ENCODE peak calls at places on chromosomes 3 and 15, in ten cellular contexts. One of them, this sample, is unnamed.

GRCh38 chr15:23565395-23566069 is at the start of gene MKRN3:
- DNase-seq in AG09319: no peak
- DNase-seq in A549: peak
- DNase-seq in activated CD8-positive, alpha-beta T cell treated with anti-CD3 and anti-CD28 coated beads for 36 hours: peak
- DNase-seq in colonic mucosa: no peak
- DNase-seq in lower leg skin: no peak
- DNase-seq in AG10803: peak
- DNase-seq in GM13976: no peak
- DNase-seq in epithelial cell of esophagus: peak
- DNase-seq in A673: no peak
- DNase-seq in this sample: peak

GRCh38 chr3:70974752-70975151 is 608.8 kb downstream of the FOXP1 start:
- DNase-seq in AG09319: no peak
- DNase-seq in A549: no peak
- DNase-seq in activated CD8-positive, alpha-beta T cell treated with anti-CD3 and anti-CD28 coated beads for 36 hours: no peak
- DNase-seq in colonic mucosa: no peak
- DNase-seq in lower leg skin: no peak
- DNase-seq in AG10803: no peak
- DNase-seq in GM13976: no peak
- DNase-seq in epithelial cell of esophagus: no peak
- DNase-seq in A673: no peak
- DNase-seq in this sample: no peak

GRCh38 chr15:62413786-62414185 is 248.7 kb upstream of the C2CD4B start:
- DNase-seq in AG09319: peak
- DNase-seq in A549: no peak
- DNase-seq in activated CD8-positive, alpha-beta T cell treated with anti-CD3 and anti-CD28 coated beads for 36 hours: no peak
- DNase-seq in colonic mucosa: no peak
- DNase-seq in lower leg skin: no peak
- DNase-seq in AG10803: peak
- DNase-seq in GM13976: no peak
- DNase-seq in epithelial cell of esophagus: no peak
- DNase-seq in A673: no peak
- DNase-seq in this sample: no peak

GRCh38 chr3:70757658-70758057 is 445.2 kb upstream of the MDFIC2 start:
- DNase-seq in AG09319: no peak
- DNase-seq in A549: no peak
- DNase-seq in activated CD8-positive, alpha-beta T cell treated with anti-CD3 and anti-CD28 coated beads for 36 hours: no peak
- DNase-seq in colonic mucosa: no peak
- DNase-seq in lower leg skin: no peak
- DNase-seq in AG10803: no peak
- DNase-seq in GM13976: no peak
- DNase-seq in epithelial cell of esophagus: no peak
- DNase-seq in A673: no peak
- DNase-seq in this sample: no peak

GRCh38 chr3:186417791-186418190 is 55.8 kb upstream of the DGKG start:
- DNase-seq in AG09319: no peak
- DNase-seq in A549: peak
- DNase-seq in activated CD8-positive, alpha-beta T cell treated with anti-CD3 and anti-CD28 coated beads for 36 hours: no peak
- DNase-seq in colonic mucosa: no peak
- DNase-seq in lower leg skin: no peak
- DNase-seq in AG10803: peak
- DNase-seq in GM13976: no peak
- DNase-seq in epithelial cell of esophagus: peak
- DNase-seq in A673: peak
- DNase-seq in this sample: no peak

GRCh38 chr15:82942691-82943090 is 9.8 kb downstream of the HOMER2 start:
- DNase-seq in AG09319: no peak
- DNase-seq in A549: peak
- DNase-seq in activated CD8-positive, alpha-beta T cell treated with anti-CD3 and anti-CD28 coated beads for 36 hours: no peak
- DNase-seq in colonic mucosa: no peak
- DNase-seq in lower leg skin: peak
- DNase-seq in AG10803: peak
- DNase-seq in GM13976: no peak
- DNase-seq in epithelial cell of esophagus: peak
- DNase-seq in A673: no peak
- DNase-seq in this sample: no peak

GRCh38 chr15:95304116-95304873 is 1026.2 kb upstream of the NR2F2 start:
- DNase-seq in AG09319: no peak
- DNase-seq in A549: no peak
- DNase-seq in activated CD8-positive, alpha-beta T cell treated with anti-CD3 and anti-CD28 coated beads for 36 hours: no peak
- DNase-seq in colonic mucosa: no peak
- DNase-seq in lower leg skin: no peak
- DNase-seq in AG10803: peak
- DNase-seq in GM13976: no peak
- DNase-seq in epithelial cell of esophagus: no peak
- DNase-seq in A673: no peak
- DNase-seq in this sample: no peak

GRCh38 chr3:172210355-172210754 is 171.0 kb downstream of the FNDC3B start:
- DNase-seq in AG09319: no peak
- DNase-seq in A549: no peak
- DNase-seq in activated CD8-positive, alpha-beta T cell treated with anti-CD3 and anti-CD28 coated beads for 36 hours: no peak
- DNase-seq in colonic mucosa: no peak
- DNase-seq in lower leg skin: no peak
- DNase-seq in AG10803: no peak
- DNase-seq in GM13976: no peak
- DNase-seq in epithelial cell of esophagus: no peak
- DNase-seq in A673: no peak
- DNase-seq in this sample: no peak

GRCh38 chr3:170585937-170586310 is at the start of gene SLC7A14:
- DNase-seq in AG09319: no peak
- DNase-seq in A549: no peak
- DNase-seq in activated CD8-positive, alpha-beta T cell treated with anti-CD3 and anti-CD28 coated beads for 36 hours: no peak
- DNase-seq in colonic mucosa: no peak
- DNase-seq in lower leg skin: no peak
- DNase-seq in AG10803: no peak
- DNase-seq in GM13976: no peak
- DNase-seq in epithelial cell of esophagus: no peak
- DNase-seq in A673: no peak
- DNase-seq in this sample: no peak

GRCh38 chr3:170579646-170580045 is 6.2 kb downstream of the SLC7A14 start:
- DNase-seq in AG09319: no peak
- DNase-seq in A549: no peak
- DNase-seq in activated CD8-positive, alpha-beta T cell treated with anti-CD3 and anti-CD28 coated beads for 36 hours: no peak
- DNase-seq in colonic mucosa: no peak
- DNase-seq in lower leg skin: no peak
- DNase-seq in AG10803: no peak
- DNase-seq in GM13976: no peak
- DNase-seq in epithelial cell of esophagus: no peak
- DNase-seq in A673: no peak
- DNase-seq in this sample: no peak

GRCh38 chr3:170584585-170585007 is 1.3 kb downstream of the SLC7A14 start:
- DNase-seq in AG09319: peak
- DNase-seq in A549: peak
- DNase-seq in activated CD8-positive, alpha-beta T cell treated with anti-CD3 and anti-CD28 coated beads for 36 hours: peak
- DNase-seq in colonic mucosa: peak
- DNase-seq in lower leg skin: peak
- DNase-seq in AG10803: peak
- DNase-seq in GM13976: peak
- DNase-seq in epithelial cell of esophagus: peak
- DNase-seq in A673: peak
- DNase-seq in this sample: peak

GRCh38 chr3:170589113-170589512 is 3.2 kb upstream of the SLC7A14 start:
- DNase-seq in AG09319: no peak
- DNase-seq in A549: no peak
- DNase-seq in activated CD8-positive, alpha-beta T cell treated with anti-CD3 and anti-CD28 coated beads for 36 hours: no peak
- DNase-seq in colonic mucosa: no peak
- DNase-seq in lower leg skin: no peak
- DNase-seq in AG10803: no peak
- DNase-seq in GM13976: no peak
- DNase-seq in epithelial cell of esophagus: no peak
- DNase-seq in A673: no peak
- DNase-seq in this sample: no peak

DNA sequence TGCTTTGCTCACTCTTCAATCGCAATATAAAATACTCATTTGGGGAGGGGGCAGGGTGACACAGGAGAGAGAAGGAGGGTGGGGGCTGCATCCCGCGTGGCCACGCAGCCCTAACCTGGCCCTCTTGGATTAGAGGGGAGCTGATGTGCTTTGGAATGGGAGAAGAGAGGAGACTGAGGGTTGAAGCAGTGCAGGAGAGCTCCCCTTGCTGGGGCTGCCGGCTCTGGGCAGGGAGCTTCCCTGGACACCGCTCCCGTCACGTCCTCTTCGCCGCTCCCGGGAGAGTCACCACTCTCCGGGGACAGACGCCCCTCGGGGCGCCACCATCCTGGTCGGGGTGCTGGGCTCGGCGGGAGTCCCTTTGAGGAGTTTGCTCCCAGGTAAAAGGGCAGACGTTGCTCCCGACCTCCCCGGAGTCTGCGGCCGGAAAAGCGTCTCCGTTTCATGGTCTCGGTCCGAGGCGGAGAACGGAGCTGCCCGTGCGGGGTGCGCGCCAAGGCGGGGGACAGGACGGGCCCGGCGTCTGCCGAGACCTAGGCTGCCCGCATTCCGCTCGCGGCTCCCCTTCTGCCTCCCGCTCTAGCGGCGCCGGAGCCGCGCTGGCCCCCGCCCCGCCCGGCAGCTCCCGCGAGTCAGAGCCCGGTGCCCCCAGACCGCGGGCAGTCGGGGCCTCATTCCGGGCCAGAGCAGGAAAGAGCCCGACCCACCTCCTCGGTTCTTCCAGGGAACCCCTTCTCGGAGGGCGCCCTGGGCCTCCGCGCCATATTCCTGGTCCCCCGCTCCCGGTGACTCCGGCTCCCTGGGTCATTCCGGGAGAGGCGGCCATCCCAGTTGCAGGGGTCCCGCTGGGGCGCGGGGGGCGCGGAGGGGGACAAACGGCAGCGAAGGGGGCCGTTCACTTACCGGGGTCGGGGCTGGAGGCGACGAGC is 603 bp downstream of the SLC7A14 start:
- DNase-seq in AG09319: no peak
- DNase-seq in A549: no peak
- DNase-seq in activated CD8-positive, alpha-beta T cell treated with anti-CD3 and anti-CD28 coated beads for 36 hours: no peak
- DNase-seq in colonic mucosa: no peak
- DNase-seq in lower leg skin: no peak
- DNase-seq in AG10803: no peak
- DNase-seq in GM13976: peak
- DNase-seq in epithelial cell of esophagus: no peak
- DNase-seq in A673: no peak
- DNase-seq in this sample: peak
- TF ChIP-seq CTCF in AG09319: no peak
- TF ChIP-seq CTCF in A549: no peak
- TF ChIP-seq CTCF in activated CD8-positive, alpha-beta T cell treated with anti-CD3 and anti-CD28 coated beads for 36 hours: no peak
- TF ChIP-seq CTCF in colonic mucosa: no peak
- TF ChIP-seq CTCF in lower leg skin: no peak
- TF ChIP-seq CTCF in AG10803: no peak
- TF ChIP-seq CTCF in GM13976: no peak
- TF ChIP-seq CTCF in epithelial cell of esophagus: no peak
- TF ChIP-seq CTCF in A673: no peak
- TF ChIP-seq CTCF in this sample: no peak

GRCh38 chr15:51727141-51727897 is 10.1 kb downstream of the LYSMD2 start:
- DNase-seq in AG09319: no peak
- DNase-seq in A549: peak
- DNase-seq in activated CD8-positive, alpha-beta T cell treated with anti-CD3 and anti-CD28 coated beads for 36 hours: peak
- DNase-seq in colonic mucosa: no peak
- DNase-seq in lower leg skin: no peak
- DNase-seq in AG10803: peak
- DNase-seq in GM13976: no peak
- DNase-seq in epithelial cell of esophagus: peak
- DNase-seq in A673: no peak
- DNase-seq in this sample: no peak
- TF ChIP-seq CTCF in AG09319: peak
- TF ChIP-seq CTCF in A549: no peak
- TF ChIP-seq CTCF in activated CD8-positive, alpha-beta T cell treated with anti-CD3 and anti-CD28 coated beads for 36 hours: no peak
- TF ChIP-seq CTCF in colonic mucosa: no peak
- TF ChIP-seq CTCF in lower leg skin: no peak
- TF ChIP-seq CTCF in AG10803: peak
- TF ChIP-seq CTCF in GM13976: peak
- TF ChIP-seq CTCF in epithelial cell of esophagus: no peak
- TF ChIP-seq CTCF in A673: peak
- TF ChIP-seq CTCF in this sample: no peak

GRCh38 chr3:156601497-156601896 is 46.6 kb upstream of the SSR3 start:
- DNase-seq in AG09319: no peak
- DNase-seq in A549: no peak
- DNase-seq in activated CD8-positive, alpha-beta T cell treated with anti-CD3 and anti-CD28 coated beads for 36 hours: no peak
- DNase-seq in colonic mucosa: no peak
- DNase-seq in lower leg skin: no peak
- DNase-seq in AG10803: no peak
- DNase-seq in GM13976: no peak
- DNase-seq in epithelial cell of esophagus: peak
- DNase-seq in A673: no peak
- DNase-seq in this sample: no peak

GRCh38 chr3:156598413-156598812 is 43.5 kb upstream of the SSR3 start:
- DNase-seq in AG09319: no peak
- DNase-seq in A549: no peak
- DNase-seq in activated CD8-positive, alpha-beta T cell treated with anti-CD3 and anti-CD28 coated beads for 36 hours: no peak
- DNase-seq in colonic mucosa: no peak
- DNase-seq in lower leg skin: no peak
- DNase-seq in AG10803: no peak
- DNase-seq in GM13976: no peak
- DNase-seq in epithelial cell of esophagus: no peak
- DNase-seq in A673: no peak
- DNase-seq in this sample: no peak

GRCh38 chr3:156599475-156599874 is 44.6 kb upstream of the SSR3 start:
- DNase-seq in AG09319: no peak
- DNase-seq in A549: no peak
- DNase-seq in activated CD8-positive, alpha-beta T cell treated with anti-CD3 and anti-CD28 coated beads for 36 hours: no peak
- DNase-seq in colonic mucosa: no peak
- DNase-seq in lower leg skin: no peak
- DNase-seq in AG10803: no peak
- DNase-seq in GM13976: no peak
- DNase-seq in epithelial cell of esophagus: no peak
- DNase-seq in A673: no peak
- DNase-seq in this sample: no peak

GRCh38 chr3:156600834-156601233 is 45.9 kb upstream of the SSR3 start:
- DNase-seq in AG09319: no peak
- DNase-seq in A549: no peak
- DNase-seq in activated CD8-positive, alpha-beta T cell treated with anti-CD3 and anti-CD28 coated beads for 36 hours: no peak
- DNase-seq in colonic mucosa: no peak
- DNase-seq in lower leg skin: no peak
- DNase-seq in AG10803: no peak
- DNase-seq in GM13976: no peak
- DNase-seq in epithelial cell of esophagus: peak
- DNase-seq in A673: no peak
- DNase-seq in this sample: no peak

GRCh38 chr3:156599061-156599460 is 44.1 kb upstream of the SSR3 start:
- DNase-seq in AG09319: no peak
- DNase-seq in A549: no peak
- DNase-seq in activated CD8-positive, alpha-beta T cell treated with anti-CD3 and anti-CD28 coated beads for 36 hours: no peak
- DNase-seq in colonic mucosa: no peak
- DNase-seq in lower leg skin: no peak
- DNase-seq in AG10803: no peak
- DNase-seq in GM13976: no peak
- DNase-seq in epithelial cell of esophagus: no peak
- DNase-seq in A673: no peak
- DNase-seq in this sample: no peak
- TF ChIP-seq CTCF in AG09319: no peak
- TF ChIP-seq CTCF in A549: no peak
- TF ChIP-seq CTCF in activated CD8-positive, alpha-beta T cell treated with anti-CD3 and anti-CD28 coated beads for 36 hours: no peak
- TF ChIP-seq CTCF in colonic mucosa: no peak
- TF ChIP-seq CTCF in lower leg skin: no peak
- TF ChIP-seq CTCF in AG10803: no peak
- TF ChIP-seq CTCF in GM13976: no peak
- TF ChIP-seq CTCF in epithelial cell of esophagus: no peak
- TF ChIP-seq CTCF in A673: no peak
- TF ChIP-seq CTCF in this sample: no peak

DNA sequence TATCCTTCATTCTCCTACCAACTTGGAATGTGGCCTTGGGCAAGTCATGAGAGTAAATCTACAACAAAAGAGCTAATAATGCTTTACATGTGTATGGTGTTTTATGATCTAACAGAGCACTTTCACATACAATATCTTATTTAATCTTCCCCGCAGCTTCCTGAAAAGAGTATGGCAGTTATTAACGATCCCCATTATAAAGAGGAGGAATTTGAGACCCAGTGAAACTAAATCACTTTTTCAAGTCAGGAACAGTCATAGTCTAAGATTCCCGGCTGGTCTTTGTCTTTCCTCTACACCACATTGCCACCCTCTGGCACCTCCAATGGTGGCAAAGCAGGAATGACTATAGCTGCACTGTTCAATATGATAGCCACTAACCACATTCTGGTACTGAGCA is 69.7 kb upstream of the CMSS1 start:
- DNase-seq in AG09319: no peak
- DNase-seq in A549: peak
- DNase-seq in activated CD8-positive, alpha-beta T cell treated with anti-CD3 and anti-CD28 coated beads for 36 hours: no peak
- DNase-seq in colonic mucosa: no peak
- DNase-seq in lower leg skin: no peak
- DNase-seq in AG10803: peak
- DNase-seq in GM13976: no peak
- DNase-seq in epithelial cell of esophagus: peak
- DNase-seq in A673: peak
- DNase-seq in this sample: peak
- TF ChIP-seq CTCF in AG09319: peak
- TF ChIP-seq CTCF in A549: no peak
- TF ChIP-seq CTCF in activated CD8-positive, alpha-beta T cell treated with anti-CD3 and anti-CD28 coated beads for 36 hours: no peak
- TF ChIP-seq CTCF in colonic mucosa: no peak
- TF ChIP-seq CTCF in lower leg skin: no peak
- TF ChIP-seq CTCF in AG10803: peak
- TF ChIP-seq CTCF in GM13976: no peak
- TF ChIP-seq CTCF in epithelial cell of esophagus: peak
- TF ChIP-seq CTCF in A673: peak
- TF ChIP-seq CTCF in this sample: no peak

This sample was measured in endothelial cell.